ENCODE peak calls at places on chromosomes 13 and 19, in ten cellular contexts. W is fibroblast of lung; C is pancreas; T is HCT116; U is activated CD4-positive, alpha-beta T cell treated with anti-CD3 and anti-CD28 coated beads for 48 hours; Y is HuH-7; B is amniotic stem cell; R is aorta; Z is activated CD8-positive, alpha-beta memory T cell treated with anti-CD3 and anti-CD28 coated beads, Interleukin-2, amount 10 ng/mL, durations not matched to agents 7 days and 5 days; E is HAP-1. F is an unnamed sample.

GRCh38 chr13:64810701-64811258 is 2419.4 kb downstream of the PCDH9 start:
- DNase-seq in W (peak), C (no peak), T (no peak), U (no peak), Y (no peak), B (no peak), R (no peak), Z (no peak), E (no peak), F (no peak)

GRCh38 chr13:99905224-99905623 is 66.3 kb downstream of the ZIC5 start:
- DNase-seq in W (no peak), C (no peak), T (no peak), U (no peak), Y (no peak), B (no peak), R (no peak), Z (no peak), E (no peak), F (no peak)

GRCh38 chr13:31038834-31039552 is 106.5 kb downstream of the TEX26 start:
- DNase-seq in W (peak), C (no peak), T (no peak), U (peak), Y (no peak), B (no peak), R (no peak), Z (peak), E (no peak), F (no peak)

GRCh38 chr19:6616011-6616410 is 25.1 kb upstream of the CD70 start:
- DNase-seq in W (no peak), C (no peak), T (no peak), U (peak), Y (no peak), B (no peak), R (no peak), Z (no peak), E (no peak), F (no peak)

GRCh38 chr19:38264486-38265212 is at the start of gene SPINT2:
- DNase-seq in W (no peak), C (no peak), T (peak), U (peak), Y (no peak), B (no peak), R (peak), Z (peak), E (peak), F (no peak)

GRCh38 chr13:91228083-91228482 is 119.4 kb upstream of the MIR17HG start:
- DNase-seq in W (no peak), C (no peak), T (no peak), U (no peak), Y (no peak), B (no peak), R (no peak), Z (no peak), E (no peak), F (no peak)

GRCh38 chr19:57267294-57267693 is 13.0 kb upstream of the ZNF460 start:
- DNase-seq in W (no peak), C (no peak), T (no peak), U (no peak), Y (no peak), B (no peak), R (no peak), Z (no peak), E (peak), F (no peak)

GRCh38 chr13:30133976-30134375 is 173.4 kb downstream of the KATNAL1 start:
- DNase-seq in W (peak), C (no peak), T (no peak), U (no peak), Y (no peak), B (no peak), R (no peak), Z (no peak), E (no peak), F (no peak)

GRCh38 chr19:33325920-33326319 is 23.6 kb upstream of the CEBPA start:
- DNase-seq in W (peak), C (no peak), T (no peak), U (no peak), Y (no peak), B (no peak), R (no peak), Z (no peak), E (no peak), F (no peak)

GRCh38 chr13:94233401-94233800 is 246.1 kb downstream of the DCT start:
- DNase-seq in W (peak), C (no peak), T (no peak), U (no peak), Y (no peak), B (peak), R (no peak), Z (no peak), E (no peak), F (no peak)

GRCh38 chr19:43798546-43799409 is 3.5 kb downstream of the LYPD5 start:
- DNase-seq in W (no peak), C (peak), T (peak), U (peak), Y (no peak), B (no peak), R (no peak), Z (peak), E (no peak), F (peak)

F was measured in mucosa of descending colon.